ENCODE peak calls at places on chromosomes 12 and 14, in seven cellular contexts. D is non-pigmented ciliary epithelial cell, B is GM03348, Z is stromal cell of bone marrow, K is heart left ventricle, Q is NCI-H2081, P is NCI-H2029 treated with DMSO at 0.1 percent for 48 hours. X is an unnamed sample.

GRCh38 chr12:132375747-132376463 is 46.5 kb upstream of the GALNT9 start:
- DNase-seq in D (no peak), B (no peak), Z (no peak), K (peak), Q (no peak), P (no peak), X (no peak)

GRCh38 chr14:54343276-54344121 is 53.3 kb upstream of the CDKN3 start:
- DNase-seq in D (no peak), B (no peak), Z (no peak), K (no peak), Q (peak), P (peak), X (no peak)

GRCh38 chr14:103393687-103394626 is 8.7 kb downstream of the MARK3 start:
- DNase-seq in D (no peak), B (peak), Z (peak), K (no peak), Q (peak), P (no peak), X (no peak)

GRCh38 chr14:95185452-95186392 is 28.4 kb upstream of the DICER1 start:
- DNase-seq in D (no peak), B (peak), Z (peak), K (peak), Q (no peak), P (no peak), X (no peak)

GRCh38 chr12:2395352-2395977 is 342.7 kb downstream of the CACNA1C start:
- DNase-seq in D (no peak), B (peak), Z (no peak), K (no peak), Q (peak), P (peak), X (no peak)

GRCh38 chr12:68290126-68290525 is 36.7 kb upstream of the IL22 start:
- DNase-seq in D (no peak), B (no peak), Z (no peak), K (no peak), Q (no peak), P (no peak), X (no peak)

GRCh38 chr12:98417303-98417702 is 98.1 kb upstream of the TMPO start:
- DNase-seq in D (no peak), B (no peak), Z (no peak), K (no peak), Q (no peak), P (no peak), X (no peak)

GRCh38 chr12:22372277-22372837 is 37.9 kb upstream of the ST8SIA1 start:
- DNase-seq in D (no peak), B (no peak), Z (no peak), K (no peak), Q (no peak), P (no peak), X (no peak)

GRCh38 chr12:132138941-132139871 is 4.9 kb downstream of the DDX51 start:
- DNase-seq in D (no peak), B (no peak), Z (no peak), K (no peak), Q (no peak), P (no peak), X (no peak)

GRCh38 chr12:58967551-58967950 is 47.2 kb upstream of the LRIG3 start:
- DNase-seq in D (no peak), B (no peak), Z (peak), K (no peak), Q (no peak), P (peak), X (no peak)

GRCh38 chr12:4454315-4454860 is 8.8 kb upstream of the FGF6 start:
- DNase-seq in D (no peak), B (no peak), Z (no peak), K (no peak), Q (no peak), P (no peak), X (no peak)

GRCh38 chr14:70709726-70710382 is 68.1 kb downstream of the TTC9 start:
- DNase-seq in D (no peak), B (no peak), Z (no peak), K (no peak), Q (peak), P (peak), X (no peak)

GRCh38 chr14:100107236-100107635 is 42.0 kb downstream of the EVL start:
- DNase-seq in D (no peak), B (no peak), Z (no peak), K (no peak), Q (no peak), P (no peak), X (no peak)